ENCODE peak calls at places on chromosomes 13 and 19, in seven cellular contexts. Q, G, N, S, E, T and R are unnamed samples.

GRCh38 chr13:83881917-83882625 is at the start of gene SLITRK1:
- DNase-seq in T (peak; percentile 83), G (peak; percentile 50), E (peak; percentile 62), S (peak; percentile 92), N (peak; percentile 82), Q (no peak), R (no peak)

GRCh38 chr19:40687525-40688016 is 2.9 kb downstream of the NUMBL start:
- DNase-seq in G (peak; percentile 83), S (no peak), Q (no peak), T (peak; percentile 68), E (no peak), N (peak; percentile 97), R (peak; percentile 83)

GRCh38 chr13:67048084-67048792 is 181.9 kb downstream of the PCDH9 start:
- DNase-seq in Q (no peak), T (peak; percentile 74), S (no peak), G (peak; percentile 93), N (no peak), E (no peak), R (no peak)

GRCh38 chr19:8423821-8424223 is 10.7 kb downstream of the MARCHF2 start:
- DNase-seq in E (peak; percentile 91), N (peak; percentile 98), G (peak; percentile 99), T (peak; percentile 98), Q (peak; percentile 96), S (peak; percentile 41), R (peak; percentile 94)

GRCh38 chr13:46295531-46296464 is 84.1 kb downstream of the LRRC63 start:
- DNase-seq in S (no peak), T (peak; percentile 95), E (no peak), N (no peak), Q (peak; percentile 39), G (peak; percentile 96), R (no peak)

GRCh38 chr19:6551607-6552450 is 21.0 kb downstream of the TNFSF9 start:
- DNase-seq in S (no peak), T (no peak), E (no peak), Q (no peak), G (no peak), N (no peak), R (no peak)

GRCh38 chr19:13764821-13765394 is 586 bp downstream of the MRI1 start:
- DNase-seq in N (peak; percentile 89), T (peak; percentile 56), S (no peak), G (peak; percentile 18), Q (peak; percentile 23), E (no peak), R (no peak)

GRCh38 chr19:18587561-18587960 is 1.0 kb upstream of the REX1BD start:
- DNase-seq in T (no peak), N (peak; percentile 73), G (no peak), E (no peak), S (no peak), Q (no peak), R (no peak)

GRCh38 chr19:3618144-3618810 is 8.3 kb downstream of the CACTIN start:
- DNase-seq in S (no peak), G (peak; percentile 60), N (no peak), Q (peak; percentile 29), T (peak; percentile 77), E (no peak), R (no peak)

GRCh38 chr19:7072541-7072940 is 3.0 kb downstream of the ZNF557 start:
- DNase-seq in Q (no peak), N (no peak), T (no peak), G (no peak), E (no peak), S (no peak), R (no peak)

GRCh38 chr19:31066385-31066784 is 282.9 kb downstream of the TSHZ3 start:
- DNase-seq in E (no peak), G (peak; percentile 5), T (peak; percentile 51), Q (peak; percentile 40), N (no peak), S (no peak), R (no peak)

GRCh38 chr13:37602743-37603381 is 4.3 kb upstream of the POSTN start:
- DNase-seq in E (no peak), N (no peak), G (peak; percentile 59), T (peak; percentile 75), Q (peak; percentile 6), S (no peak), R (no peak)

GRCh38 chr13:93230466-93230865 is 3.9 kb downstream of the GPC6 start:
- DNase-seq in S (no peak), G (peak; percentile 83), N (no peak), E (no peak), T (peak; percentile 82), Q (peak; percentile 50), R (no peak)

GRCh38 chr19:46944123-46944718 is 75.4 kb upstream of the NPAS1 start:
- DNase-seq in N (no peak), Q (no peak), G (no peak), T (no peak), S (no peak), E (no peak), R (no peak)

GRCh38 chr13:99647593-99647980 is 146.3 kb downstream of the TM9SF2 start:
- DNase-seq in T (no peak), E (no peak), S (no peak), N (no peak), G (no peak), Q (no peak), R (no peak)

GRCh38 chr13:76556632-76557031 is 329.6 kb downstream of the KCTD12 start:
- DNase-seq in Q (no peak), T (no peak), N (no peak), E (no peak), G (no peak), S (no peak), R (no peak)

GRCh38 chr13:38730332-38730731 is 43.5 kb downstream of the FREM2 start:
- DNase-seq in G (no peak), T (no peak), N (no peak), Q (no peak), E (no peak), S (no peak), R (no peak)

GRCh38 chr13:45310341-45311138 is 30.4 kb downstream of the TPT1 start:
- DNase-seq in N (no peak), Q (no peak), S (no peak), T (no peak), E (no peak), G (no peak), R (no peak)

GRCh38 chr13:52707375-52707774 is 32.2 kb downstream of the CNMD start:
- DNase-seq in E (no peak), N (no peak), S (no peak), G (no peak), Q (no peak), T (no peak), R (no peak)

GRCh38 chr13:30737511-30738342 is 2.4 kb downstream of the ALOX5AP start:
- DNase-seq in T (no peak), S (no peak), N (no peak), Q (no peak), G (no peak), E (no peak), R (no peak)

GRCh38 chr13:31207630-31208549 is 8.1 kb downstream of the B3GLCT start:
- DNase-seq in E (no peak), S (no peak), G (peak; percentile 83), T (peak; percentile 58), N (no peak), Q (no peak), R (no peak)

GRCh38 chr19:48203227-48203793 is 32.8 kb downstream of the ZSWIM9 start:
- DNase-seq in G (no peak), T (no peak), Q (no peak), N (no peak), E (no peak), S (no peak), R (no peak)

DNA sequence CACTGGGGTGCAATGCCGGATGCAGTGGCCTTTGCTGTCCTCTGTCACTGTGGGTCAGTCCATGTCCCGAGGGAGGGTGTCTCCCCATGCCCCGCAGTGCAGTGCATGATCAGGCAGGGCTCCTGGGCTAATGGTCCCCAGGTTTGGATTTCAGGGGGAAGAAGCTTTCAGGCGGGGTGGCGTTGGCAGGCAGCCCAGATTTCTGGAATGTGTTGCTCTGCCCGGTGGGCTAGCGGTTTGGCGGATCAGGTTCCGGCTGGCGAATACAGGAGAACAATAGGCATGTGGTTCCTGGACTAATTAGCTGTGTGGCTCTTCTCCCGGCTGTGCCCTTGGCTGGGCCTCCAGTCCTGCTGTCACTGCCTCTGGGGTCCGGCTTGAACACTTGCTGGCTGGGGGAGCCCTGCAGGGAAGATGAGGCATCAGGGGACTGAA is 141.3 kb downstream of the FGF9 start:
- DNase-seq in T (no peak), E (no peak), Q (no peak), G (no peak), S (peak; percentile 2), N (no peak), R (no peak)
- H3K4me3 ChIP-seq in T (no peak overlapping the region), E (no peak overlapping the region), Q (no peak overlapping the region), G (no peak overlapping the region), S (peak overlapping the region; percentile 53), N (no peak overlapping the region), R (no peak overlapping the region)

DNA sequence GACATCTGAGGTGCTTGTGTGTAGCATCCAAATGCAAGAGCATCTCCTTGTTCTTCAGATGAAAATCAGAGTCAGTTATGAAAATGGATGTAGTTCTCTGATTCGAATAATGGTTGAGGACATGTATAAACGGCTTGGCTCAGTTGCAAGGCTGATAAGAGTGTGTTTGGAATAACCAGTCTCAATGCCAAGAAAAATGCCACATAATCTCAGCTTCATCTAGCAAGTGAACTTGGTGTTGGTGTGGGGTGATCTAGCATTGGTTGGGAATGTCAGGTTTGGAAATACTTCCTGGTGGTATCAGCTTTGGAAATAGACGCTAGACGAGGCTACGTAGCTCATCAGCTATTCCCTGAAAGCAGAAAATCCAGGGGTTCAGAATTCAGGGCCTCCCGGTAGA is 362.0 kb downstream of the FGF9 start:
- DNase-seq in T (no peak), S (no peak), Q (no peak), N (no peak), G (no peak), E (no peak), R (no peak)
- H3K4me3 ChIP-seq in T (no peak overlapping the region), S (no peak overlapping the region), Q (no peak overlapping the region), N (no peak overlapping the region), G (no peak overlapping the region), E (no peak overlapping the region), R (no peak overlapping the region)

GRCh38 chr13:109307027-109307426 is 479.4 kb downstream of the IRS2 start:
- DNase-seq in N (no peak), S (no peak), E (no peak), G (no peak), Q (no peak), T (no peak), R (no peak)

GRCh38 chr13:109301276-109301675 is 485.1 kb downstream of the IRS2 start:
- DNase-seq in E (no peak), Q (no peak), S (no peak), G (no peak), N (no peak), T (no peak), R (no peak)

GRCh38 chr13:109297628-109298027 is 488.8 kb downstream of the IRS2 start:
- DNase-seq in S (no peak), G (peak; percentile 56), N (no peak), T (peak; percentile 45), E (no peak), Q (no peak), R (no peak)

DNA sequence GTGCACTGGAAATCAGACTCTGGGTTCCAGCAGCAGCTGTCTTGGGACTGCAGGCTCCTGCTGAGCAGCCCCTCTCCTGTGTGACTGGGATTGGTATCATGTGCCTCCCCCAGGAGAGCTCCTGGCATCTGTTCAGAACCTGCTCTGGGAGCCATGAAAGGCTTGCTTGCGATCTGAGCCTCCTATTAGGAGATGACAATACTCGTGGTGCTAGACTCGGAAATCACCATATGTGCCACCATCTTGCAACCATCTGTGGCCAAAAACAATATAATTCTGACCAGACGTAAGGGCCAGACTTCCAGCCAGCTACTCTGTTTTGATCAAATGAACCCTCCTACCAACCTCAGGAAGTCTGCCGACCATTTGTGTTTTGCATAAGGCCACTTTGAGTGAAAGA is 484.7 kb downstream of the IRS2 start:
- DNase-seq in N (no peak), T (no peak), S (no peak), Q (no peak), G (no peak), E (no peak), R (no peak)
- H3K4me3 ChIP-seq in N (no peak overlapping the region), T (no peak overlapping the region), S (no peak overlapping the region), Q (no peak overlapping the region), G (no peak overlapping the region), E (no peak overlapping the region), R (no peak overlapping the region)

GRCh38 chr19:2523630-2524311 is 47.8 kb downstream of the GADD45B start:
- DNase-seq in N (no peak), T (peak; percentile 81), G (no peak), S (no peak), E (no peak), Q (no peak), R (peak; percentile 62)
- H3K4me3 ChIP-seq in N (no peak overlapping the region), T (no peak overlapping the region), G (no peak overlapping the region), S (no peak overlapping the region), E (no peak overlapping the region), Q (no peak overlapping the region), R (peak overlapping the region; percentile 50)